ENCODE peak calls at places on chromosomes 2 and 18, in nine cellular contexts. One of them, this sample, is unnamed.

GRCh38 chr18:8898990-8899389 is 193.6 kb downstream of the MTCL1 start:
- DNase-seq in body of pancreas: peak; percentile 46
- DNase-seq in ovary: no peak
- DNase-seq in transverse colon: no peak
- DNase-seq in tibial nerve: no peak
- DNase-seq in adrenal gland: no peak
- DNase-seq in suprapubic skin: no peak
- DNase-seq in thyroid gland: no peak
- DNase-seq in heart left ventricle: no peak
- DNase-seq in this sample: no peak

GRCh38 chr2:68040078-68040477 is 22.7 kb downstream of the C1D start:
- DNase-seq in suprapubic skin: no peak
- DNase-seq in transverse colon: no peak
- DNase-seq in heart left ventricle: no peak
- DNase-seq in thyroid gland: no peak
- DNase-seq in adrenal gland: no peak
- DNase-seq in tibial nerve: no peak
- DNase-seq in ovary: no peak
- DNase-seq in body of pancreas: no peak
- DNase-seq in this sample: no peak

GRCh38 chr2:200158586-200159365 is 147.7 kb upstream of the SPATS2L start:
- DNase-seq in thyroid gland: peak; percentile 17
- DNase-seq in body of pancreas: no peak
- DNase-seq in ovary: no peak
- DNase-seq in tibial nerve: no peak
- DNase-seq in suprapubic skin: no peak
- DNase-seq in adrenal gland: no peak
- DNase-seq in transverse colon: no peak
- DNase-seq in heart left ventricle: no peak
- DNase-seq in this sample: no peak

GRCh38 chr2:71446505-71446904 is 6.9 kb upstream of the DYSF start:
- DNase-seq in adrenal gland: no peak
- DNase-seq in heart left ventricle: no peak
- DNase-seq in tibial nerve: no peak
- DNase-seq in suprapubic skin: no peak
- DNase-seq in transverse colon: no peak
- DNase-seq in body of pancreas: no peak
- DNase-seq in ovary: no peak
- DNase-seq in thyroid gland: no peak
- DNase-seq in this sample: no peak

GRCh38 chr18:11721720-11722119 is 32.7 kb downstream of the GNAL start:
- DNase-seq in thyroid gland: no peak
- DNase-seq in heart left ventricle: no peak
- DNase-seq in tibial nerve: no peak
- DNase-seq in adrenal gland: no peak
- DNase-seq in body of pancreas: no peak
- DNase-seq in suprapubic skin: no peak
- DNase-seq in transverse colon: no peak
- DNase-seq in ovary: no peak
- DNase-seq in this sample: peak; percentile 52

GRCh38 chr2:127217470-127218325 is 2.4 kb downstream of the CYP27C1 start:
- DNase-seq in tibial nerve: no peak
- DNase-seq in transverse colon: no peak
- DNase-seq in body of pancreas: no peak
- DNase-seq in thyroid gland: no peak
- DNase-seq in heart left ventricle: no peak
- DNase-seq in suprapubic skin: no peak
- DNase-seq in ovary: no peak
- DNase-seq in adrenal gland: no peak
- DNase-seq in this sample: no peak

GRCh38 chr2:164784376-164784775 is 57.2 kb downstream of the COBLL1 start:
- DNase-seq in adrenal gland: no peak
- DNase-seq in transverse colon: no peak
- DNase-seq in thyroid gland: no peak
- DNase-seq in tibial nerve: no peak
- DNase-seq in body of pancreas: no peak
- DNase-seq in ovary: no peak
- DNase-seq in suprapubic skin: no peak
- DNase-seq in heart left ventricle: no peak
- DNase-seq in this sample: no peak

GRCh38 chr2:205658572-205658971 is 23.7 kb upstream of the NRP2 start:
- DNase-seq in adrenal gland: no peak
- DNase-seq in body of pancreas: no peak
- DNase-seq in suprapubic skin: no peak
- DNase-seq in transverse colon: no peak
- DNase-seq in tibial nerve: no peak
- DNase-seq in thyroid gland: no peak
- DNase-seq in heart left ventricle: no peak
- DNase-seq in ovary: no peak
- DNase-seq in this sample: peak; percentile 40

GRCh38 chr2:37920570-37920969 is 4.5 kb upstream of the RMDN2 start:
- DNase-seq in transverse colon: no peak
- DNase-seq in heart left ventricle: no peak
- DNase-seq in tibial nerve: no peak
- DNase-seq in ovary: no peak
- DNase-seq in adrenal gland: no peak
- DNase-seq in suprapubic skin: no peak
- DNase-seq in thyroid gland: no peak
- DNase-seq in body of pancreas: no peak
- DNase-seq in this sample: no peak

GRCh38 chr2:9410108-9410507 is 13.2 kb downstream of the ITGB1BP1 start:
- DNase-seq in ovary: no peak
- DNase-seq in transverse colon: no peak
- DNase-seq in suprapubic skin: no peak
- DNase-seq in thyroid gland: no peak
- DNase-seq in adrenal gland: peak; percentile 27
- DNase-seq in tibial nerve: no peak
- DNase-seq in body of pancreas: no peak
- DNase-seq in heart left ventricle: no peak
- DNase-seq in this sample: no peak

GRCh38 chr2:174117951-174118930 is 130.1 kb downstream of the OLA1 start:
- DNase-seq in thyroid gland: no peak
- DNase-seq in suprapubic skin: no peak
- DNase-seq in adrenal gland: no peak
- DNase-seq in transverse colon: no peak
- DNase-seq in ovary: no peak
- DNase-seq in heart left ventricle: no peak
- DNase-seq in body of pancreas: no peak
- DNase-seq in tibial nerve: no peak
- DNase-seq in this sample: no peak

GRCh38 chr18:32301976-32302743 is 112.3 kb downstream of the MEP1B start:
- DNase-seq in suprapubic skin: no peak
- DNase-seq in body of pancreas: no peak
- DNase-seq in adrenal gland: no peak
- DNase-seq in heart left ventricle: no peak
- DNase-seq in thyroid gland: no peak
- DNase-seq in tibial nerve: no peak
- DNase-seq in ovary: no peak
- DNase-seq in transverse colon: no peak
- DNase-seq in this sample: no peak

GRCh38 chr2:222024934-222025890 is 273.6 kb downstream of the PAX3 start:
- DNase-seq in adrenal gland: no peak
- DNase-seq in ovary: no peak
- DNase-seq in suprapubic skin: no peak
- DNase-seq in tibial nerve: no peak
- DNase-seq in thyroid gland: no peak
- DNase-seq in transverse colon: no peak
- DNase-seq in body of pancreas: no peak
- DNase-seq in heart left ventricle: no peak
- DNase-seq in this sample: no peak

GRCh38 chr2:7089284-7089683 is 172.1 kb downstream of the RNF144A start:
- DNase-seq in tibial nerve: no peak
- DNase-seq in thyroid gland: no peak
- DNase-seq in adrenal gland: no peak
- DNase-seq in heart left ventricle: no peak
- DNase-seq in transverse colon: no peak
- DNase-seq in suprapubic skin: no peak
- DNase-seq in body of pancreas: no peak
- DNase-seq in ovary: no peak
- DNase-seq in this sample: no peak

GRCh38 chr2:7084601-7085000 is 167.4 kb downstream of the RNF144A start:
- DNase-seq in body of pancreas: no peak
- DNase-seq in suprapubic skin: no peak
- DNase-seq in tibial nerve: no peak
- DNase-seq in adrenal gland: no peak
- DNase-seq in heart left ventricle: no peak
- DNase-seq in transverse colon: no peak
- DNase-seq in ovary: no peak
- DNase-seq in thyroid gland: no peak
- DNase-seq in this sample: no peak

GRCh38 chr2:7083580-7084509 is 166.6 kb downstream of the RNF144A start:
- DNase-seq in tibial nerve: no peak
- DNase-seq in transverse colon: no peak
- DNase-seq in suprapubic skin: no peak
- DNase-seq in body of pancreas: no peak
- DNase-seq in adrenal gland: no peak
- DNase-seq in heart left ventricle: no peak
- DNase-seq in ovary: no peak
- DNase-seq in thyroid gland: no peak
- DNase-seq in this sample: no peak
- TF ChIP-seq CTCF in tibial nerve: no peak
- TF ChIP-seq CTCF in transverse colon: peak; percentile 28
- TF ChIP-seq CTCF in suprapubic skin: no peak
- TF ChIP-seq CTCF in body of pancreas: no peak
- TF ChIP-seq CTCF in adrenal gland: no peak
- TF ChIP-seq CTCF in heart left ventricle: no peak
- TF ChIP-seq CTCF in ovary: no peak
- TF ChIP-seq CTCF in thyroid gland: peak; percentile 28
- TF ChIP-seq CTCF in this sample: peak; percentile 11

GRCh38 chr2:101287303-101287702 is 21.2 kb downstream of the RNF149 start:
- DNase-seq in transverse colon: no peak
- DNase-seq in tibial nerve: no peak
- DNase-seq in suprapubic skin: no peak
- DNase-seq in heart left ventricle: no peak
- DNase-seq in ovary: no peak
- DNase-seq in thyroid gland: no peak
- DNase-seq in adrenal gland: no peak
- DNase-seq in body of pancreas: no peak
- DNase-seq in this sample: no peak

GRCh38 chr2:101291973-101292372 is 16.5 kb downstream of the RNF149 start:
- DNase-seq in body of pancreas: no peak
- DNase-seq in adrenal gland: no peak
- DNase-seq in tibial nerve: no peak
- DNase-seq in thyroid gland: no peak
- DNase-seq in heart left ventricle: no peak
- DNase-seq in transverse colon: no peak
- DNase-seq in ovary: no peak
- DNase-seq in suprapubic skin: no peak
- DNase-seq in this sample: no peak

GRCh38 chr2:101286684-101287083 is 21.8 kb downstream of the RNF149 start:
- DNase-seq in tibial nerve: no peak
- DNase-seq in ovary: no peak
- DNase-seq in adrenal gland: no peak
- DNase-seq in thyroid gland: no peak
- DNase-seq in transverse colon: no peak
- DNase-seq in suprapubic skin: no peak
- DNase-seq in body of pancreas: no peak
- DNase-seq in heart left ventricle: no peak
- DNase-seq in this sample: no peak

GRCh38 chr2:101293544-101293943 is 15.0 kb downstream of the RNF149 start:
- DNase-seq in thyroid gland: peak; percentile 18
- DNase-seq in transverse colon: no peak
- DNase-seq in tibial nerve: no peak
- DNase-seq in adrenal gland: no peak
- DNase-seq in heart left ventricle: no peak
- DNase-seq in ovary: no peak
- DNase-seq in suprapubic skin: no peak
- DNase-seq in body of pancreas: no peak
- DNase-seq in this sample: no peak

DNA sequence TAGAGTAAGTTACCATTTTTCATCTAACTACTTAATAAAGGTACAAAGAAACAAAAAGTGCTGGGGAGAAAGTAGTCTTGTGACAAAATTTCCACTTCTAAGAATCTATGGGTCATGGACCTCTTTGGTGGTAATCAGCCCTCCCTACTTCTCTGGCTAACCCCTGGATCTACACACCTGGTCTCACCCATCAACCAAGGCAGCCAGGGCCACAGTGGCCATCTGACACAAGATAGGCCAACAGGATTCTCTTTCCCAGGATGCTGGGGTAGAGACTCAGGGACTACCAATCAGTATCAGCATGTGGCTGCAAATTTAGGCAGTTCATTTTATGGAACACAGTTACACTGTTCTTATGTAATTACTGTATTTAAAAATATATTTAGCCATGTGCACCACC is 17.8 kb downstream of the RNF149 start:
- DNase-seq in suprapubic skin: no peak
- DNase-seq in ovary: no peak
- DNase-seq in tibial nerve: no peak
- DNase-seq in adrenal gland: no peak
- DNase-seq in transverse colon: no peak
- DNase-seq in body of pancreas: no peak
- DNase-seq in thyroid gland: no peak
- DNase-seq in heart left ventricle: no peak
- DNase-seq in this sample: no peak
- H3K36me3 ChIP-seq in suprapubic skin: peaks cover 60% of the 10 kb centered on the region
- H3K36me3 ChIP-seq in ovary: no peaks in the 10 kb centered on the region
- H3K36me3 ChIP-seq in tibial nerve: peaks cover 72% of the 10 kb centered on the region
- H3K36me3 ChIP-seq in adrenal gland: peaks cover 56% of the 10 kb centered on the region
- H3K36me3 ChIP-seq in transverse colon: peaks cover 49% of the 10 kb centered on the region
- H3K36me3 ChIP-seq in body of pancreas: no peaks in the 10 kb centered on the region
- H3K36me3 ChIP-seq in thyroid gland: peaks cover 14% of the 10 kb centered on the region
- H3K36me3 ChIP-seq in heart left ventricle: peaks cover 68% of the 10 kb centered on the region
- H3K36me3 ChIP-seq in this sample: peaks cover 41% of the 10 kb centered on the region

GRCh38 chr2:216004408-216005283 is 8.7 kb downstream of the MREG start:
- DNase-seq in tibial nerve: no peak
- DNase-seq in suprapubic skin: no peak
- DNase-seq in thyroid gland: no peak
- DNase-seq in heart left ventricle: no peak
- DNase-seq in body of pancreas: no peak
- DNase-seq in transverse colon: no peak
- DNase-seq in adrenal gland: no peak
- DNase-seq in ovary: no peak
- DNase-seq in this sample: no peak
- TF ChIP-seq POLR2A in tibial nerve: no peak
- TF ChIP-seq POLR2A in suprapubic skin: no peak
- TF ChIP-seq POLR2A in thyroid gland: no peak
- TF ChIP-seq POLR2A in heart left ventricle: no peak
- TF ChIP-seq POLR2A in body of pancreas: no peak
- TF ChIP-seq POLR2A in transverse colon: no peak
- TF ChIP-seq POLR2A in adrenal gland: no peak
- TF ChIP-seq POLR2A in ovary: no peak
- TF ChIP-seq POLR2A in this sample: no peak

DNA sequence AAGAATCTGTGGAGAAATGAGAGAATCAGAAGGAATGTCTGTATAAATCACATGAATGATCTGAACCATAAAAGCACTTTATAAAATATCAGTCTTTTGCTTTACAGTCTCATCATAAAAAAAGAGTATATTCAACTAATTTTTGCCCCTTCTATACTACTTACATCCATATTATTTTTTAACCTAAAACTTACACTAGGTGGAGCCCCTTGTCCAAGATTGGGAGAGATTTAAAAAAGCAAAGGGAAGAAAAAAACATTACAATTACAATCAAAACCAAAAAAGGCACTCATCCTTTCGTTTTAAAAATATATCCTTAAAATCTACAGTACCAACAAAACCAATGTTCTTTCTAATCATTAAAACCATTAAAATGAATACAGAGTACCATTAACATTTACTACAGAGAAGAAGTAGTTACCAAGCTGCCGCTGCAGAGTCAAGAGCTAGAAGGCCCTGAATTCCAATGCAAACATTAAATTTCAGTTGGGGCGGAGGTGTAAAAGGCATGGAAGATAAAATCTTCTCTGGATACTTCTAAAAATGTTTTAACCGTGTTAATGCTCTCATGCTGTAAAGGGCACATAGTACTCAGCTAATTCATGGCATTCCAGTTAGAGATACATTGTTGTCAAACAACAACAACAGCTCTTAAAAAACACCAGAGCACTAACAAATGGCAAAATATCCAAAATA is 56.7 kb upstream of the EPB41L3 start:
- DNase-seq in adrenal gland: no peak
- DNase-seq in transverse colon: no peak
- DNase-seq in tibial nerve: no peak
- DNase-seq in heart left ventricle: no peak
- DNase-seq in body of pancreas: no peak
- DNase-seq in suprapubic skin: no peak
- DNase-seq in thyroid gland: no peak
- DNase-seq in ovary: no peak
- DNase-seq in this sample: no peak
- TF ChIP-seq CTCF in adrenal gland: peak; percentile 33
- TF ChIP-seq CTCF in transverse colon: peak; percentile 37
- TF ChIP-seq CTCF in tibial nerve: peak; percentile 47
- TF ChIP-seq CTCF in heart left ventricle: peak; percentile 46
- TF ChIP-seq CTCF in body of pancreas: peak; percentile 23
- TF ChIP-seq CTCF in suprapubic skin: no peak
- TF ChIP-seq CTCF in thyroid gland: peak; percentile 38
- TF ChIP-seq CTCF in ovary: no peak
- TF ChIP-seq CTCF in this sample: no peak

This sample was measured in vagina.